ENCODE peak calls at places on chromosomes 12 and 14, in nine cellular contexts. P, C, F, E, W, I, Z, B and Y are unnamed samples.
A peak's percentile ranks its signal among the peaks of the same experiment; 100 is the strongest.

GRCh38 chr12:75694891-75695290 is 183.5 kb upstream of the KRR1 start:
- DNase-seq in P (peak; percentile 40), C (no peak), F (no peak), E (no peak), W (no peak), I (no peak), Z (peak; percentile 47), B (no peak), Y (peak; percentile 77)

GRCh38 chr14:50025776-50026175 is 90.6 kb downstream of the VCPKMT start:
- DNase-seq in P (no peak), C (peak; percentile 56), F (no peak), E (no peak), W (no peak), I (peak; percentile 51), Z (peak; percentile 76), B (no peak), Y (peak; percentile 28)

GRCh38 chr14:93749081-93749430 is 39.2 kb downstream of the PRIMA1 start:
- DNase-seq in P (no peak), C (no peak), F (no peak), E (no peak), W (no peak), I (no peak), Z (no peak), B (no peak), Y (no peak)

GRCh38 chr12:113194971-113195391 is 9.5 kb downstream of the RITA1 start:
- DNase-seq in P (peak; percentile 68), C (no peak), F (no peak), E (no peak), W (no peak), I (no peak), Z (peak; percentile 74), B (peak; percentile 58), Y (no peak)

GRCh38 chr14:59208224-59208814 is 19.9 kb downstream of the DAAM1 start:
- DNase-seq in P (peak; percentile 51), C (no peak), F (no peak), E (no peak), W (no peak), I (no peak), Z (peak; percentile 71), B (no peak), Y (peak; percentile 26)

GRCh38 chr12:39393890-39394289 is 49.0 kb downstream of the KIF21A start:
- DNase-seq in P (no peak), C (no peak), F (no peak), E (no peak), W (no peak), I (no peak), Z (no peak), B (no peak), Y (no peak)

GRCh38 chr14:31529053-31529452 is 32.2 kb upstream of the NUBPL start:
- DNase-seq in P (peak; percentile 21), C (no peak), F (no peak), E (no peak), W (no peak), I (no peak), Z (no peak), B (no peak), Y (no peak)

GRCh38 chr14:71582705-71583104 is 349.5 kb upstream of the RGS6 start:
- DNase-seq in P (peak; percentile 53), C (no peak), F (no peak), E (no peak), W (no peak), I (no peak), Z (peak; percentile 57), B (peak; percentile 19), Y (peak; percentile 28)

GRCh38 chr12:74538491-74539258 is 1.0 kb downstream of the ATXN7L3B start:
- DNase-seq in P (peak; percentile 8), C (no peak), F (no peak), E (no peak), W (no peak), I (no peak), Z (peak; percentile 22), B (no peak), Y (no peak)

GRCh38 chr12:113149361-113150150 is at the start of gene CFAP73:
- DNase-seq in P (peak; percentile 96), C (no peak), F (peak; percentile 82), E (no peak), W (peak; percentile 84), I (peak; percentile 72), Z (peak; percentile 58), B (peak; percentile 80), Y (peak; percentile 63)

GRCh38 chr14:71554959-71555612 is 377.1 kb upstream of the RGS6 start:
- DNase-seq in P (no peak), C (no peak), F (no peak), E (no peak), W (no peak), I (no peak), Z (no peak), B (no peak), Y (no peak)

GRCh38 chr12:98868538-98868937 is 223.4 kb downstream of the APAF1 start:
- DNase-seq in P (no peak), C (no peak), F (no peak), E (no peak), W (no peak), I (no peak), Z (no peak), B (no peak), Y (no peak)

GRCh38 chr12:98864363-98864762 is 219.3 kb downstream of the APAF1 start:
- DNase-seq in P (no peak), C (no peak), F (no peak), E (no peak), W (no peak), I (no peak), Z (no peak), B (no peak), Y (no peak)

GRCh38 chr12:98868076-98868475 is 223.0 kb downstream of the APAF1 start:
- DNase-seq in P (no peak), C (no peak), F (no peak), E (no peak), W (no peak), I (no peak), Z (no peak), B (no peak), Y (no peak)

GRCh38 chr12:98861232-98861631 is 216.1 kb downstream of the APAF1 start:
- DNase-seq in P (no peak), C (no peak), F (no peak), E (no peak), W (no peak), I (no peak), Z (no peak), B (no peak), Y (no peak)

GRCh38 chr12:98863167-98863566 is 218.1 kb downstream of the APAF1 start:
- DNase-seq in P (no peak), C (no peak), F (no peak), E (no peak), W (no peak), I (no peak), Z (no peak), B (no peak), Y (no peak)
- H3K4me3 ChIP-seq in P (no peak overlapping the region), C (no peak overlapping the region), F (no peak overlapping the region), E (no peak overlapping the region), W (no peak overlapping the region), I (no peak overlapping the region), Z (no peak overlapping the region), B (no peak overlapping the region), Y (no peak overlapping the region)

DNA sequence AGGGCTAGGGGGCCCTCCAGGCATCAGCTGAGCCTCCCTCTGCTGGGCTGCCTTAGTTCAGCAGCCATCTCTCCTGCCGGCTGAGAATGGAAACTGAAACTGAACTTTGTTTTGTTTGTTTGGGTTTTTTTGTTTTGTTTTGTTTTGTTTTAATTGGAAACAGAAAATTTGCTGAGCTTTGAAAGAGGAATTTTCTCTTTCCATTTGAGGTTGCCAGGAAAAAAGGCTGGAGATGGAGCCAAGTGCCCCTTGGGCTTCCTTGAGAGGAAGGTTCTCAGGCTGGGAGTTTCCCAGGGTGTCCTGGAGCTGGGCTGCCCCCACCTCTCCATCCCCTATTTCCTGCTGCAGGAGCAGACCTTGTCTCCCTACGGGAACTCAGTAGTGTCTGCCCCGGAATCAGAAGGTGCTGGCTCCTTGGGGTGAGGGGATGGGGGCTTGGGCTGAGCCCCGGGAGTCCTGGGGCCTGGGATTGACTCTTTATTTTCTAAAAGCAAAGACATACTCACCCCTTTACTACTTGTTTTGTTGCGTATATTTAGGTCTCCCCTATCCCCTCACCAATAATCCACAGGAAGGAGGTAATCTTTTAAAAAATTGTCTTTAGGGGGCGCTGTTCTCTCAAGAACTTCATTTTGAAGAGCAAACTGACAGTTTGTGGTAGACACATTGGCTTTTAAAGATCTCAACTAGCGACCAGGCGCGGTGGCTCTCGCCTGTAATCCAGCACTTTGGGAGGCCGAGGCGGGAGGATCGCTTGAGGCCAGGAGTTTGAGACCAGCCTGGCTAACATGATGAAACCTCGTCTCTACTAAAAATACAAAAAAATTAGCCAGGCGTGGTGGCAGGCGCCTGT is 21.3 kb upstream of the OASL start:
- DNase-seq in P (peak; percentile 59), C (no peak), F (peak; percentile 38), E (peak; percentile 44), W (peak; percentile 48), I (peak; percentile 16), Z (peak; percentile 48), B (no peak), Y (peak; percentile 35)
- H3K4me3 ChIP-seq in P (no peak overlapping the region), C (peak overlapping the region; percentile 10), F (peak overlapping the region; percentile 11), E (peak overlapping the region; percentile 8), W (peak overlapping the region; percentile 40), I (peak overlapping the region; percentile 21), Z (no peak overlapping the region), B (no peak overlapping the region), Y (no peak overlapping the region)

DNA sequence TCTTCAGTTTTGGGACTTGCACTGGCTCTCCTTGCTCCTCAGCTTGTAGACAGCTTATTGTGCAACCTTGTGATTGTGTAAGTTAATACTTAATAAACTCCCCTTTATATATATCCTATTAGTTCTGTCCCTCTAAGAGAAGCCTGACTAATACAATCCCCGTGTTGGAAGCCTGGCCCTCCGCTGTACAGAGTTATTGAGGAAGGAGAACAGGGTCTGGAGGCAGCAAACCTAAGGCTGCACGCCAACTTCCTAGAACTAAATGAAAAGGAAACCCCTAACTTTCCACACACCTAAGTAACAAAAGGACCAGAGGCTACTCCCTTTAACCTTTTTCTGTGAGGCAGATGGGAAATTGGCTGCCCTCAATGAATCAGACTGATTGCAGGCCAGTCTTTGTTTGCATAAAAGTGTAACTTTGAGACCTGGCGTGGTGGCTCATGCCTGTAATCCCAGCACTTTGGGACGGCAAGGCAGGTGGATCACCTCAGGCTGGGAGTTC is 42.6 kb upstream of the LIMA1 start:
- DNase-seq in P (peak; percentile 57), C (no peak), F (no peak), E (no peak), W (no peak), I (no peak), Z (no peak), B (no peak), Y (peak; percentile 38)
- H3K4me3 ChIP-seq in P (no peak overlapping the region), C (no peak overlapping the region), F (peak overlapping the region; percentile 14), E (no peak overlapping the region), W (no peak overlapping the region), I (no peak overlapping the region), Z (no peak overlapping the region), B (no peak overlapping the region), Y (no peak overlapping the region)

DNA sequence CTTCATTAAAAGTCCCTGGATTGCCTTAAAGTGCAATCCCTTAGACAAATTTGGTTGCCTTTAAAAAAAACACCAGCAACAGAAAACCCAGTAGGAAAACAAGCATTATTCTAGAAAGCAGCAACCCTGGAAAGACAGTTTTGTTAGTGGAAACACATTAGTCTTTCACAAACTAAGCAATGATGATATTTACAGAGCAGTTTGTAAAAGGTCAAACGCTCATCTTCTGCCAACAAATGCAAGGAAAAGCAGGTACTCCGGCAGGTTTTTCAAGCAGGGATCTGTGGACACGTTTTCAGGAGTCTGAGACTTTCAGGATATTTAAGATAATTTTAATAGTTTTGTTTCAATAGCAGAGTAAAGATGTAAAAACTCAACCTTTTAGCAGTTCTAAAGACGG is 202.2 kb downstream of the EXOC5 start:
- DNase-seq in P (no peak), C (no peak), F (no peak), E (no peak), W (no peak), I (no peak), Z (no peak), B (no peak), Y (no peak)
- H3K4me3 ChIP-seq in P (no peak overlapping the region), C (no peak overlapping the region), F (no peak overlapping the region), E (no peak overlapping the region), W (no peak overlapping the region), I (no peak overlapping the region), Z (no peak overlapping the region), B (no peak overlapping the region), Y (no peak overlapping the region)